ENCODE peak calls at places on chromosome 14, in six cellular contexts. One of them, this sample, is unnamed.
A peak's percentile ranks its signal among the peaks of the same experiment; 100 is the strongest.

GRCh38 chr14:75042040-75042439 is 9.2 kb downstream of the MLH3 start:
- DNase-seq in DND-41: no peak
- DNase-seq in CD8-positive, alpha-beta T cell: no peak
- DNase-seq in right lobe of liver: no peak
- DNase-seq in cardiac muscle cell: no peak
- DNase-seq in tibial artery: no peak
- DNase-seq in this sample: peak; percentile 15

GRCh38 chr14:65359503-65359902 is 53.0 kb upstream of the FUT8 start:
- DNase-seq in DND-41: no peak
- DNase-seq in CD8-positive, alpha-beta T cell: no peak
- DNase-seq in right lobe of liver: no peak
- DNase-seq in cardiac muscle cell: no peak
- DNase-seq in tibial artery: no peak
- DNase-seq in this sample: no peak

GRCh38 chr14:67461341-67461985 is 27.1 kb downstream of the TMEM229B start:
- DNase-seq in DND-41: no peak
- DNase-seq in CD8-positive, alpha-beta T cell: no peak
- DNase-seq in right lobe of liver: no peak
- DNase-seq in cardiac muscle cell: no peak
- DNase-seq in tibial artery: no peak
- DNase-seq in this sample: no peak

GRCh38 chr14:56592746-56593544 is 13.3 kb downstream of the TMEM260 start:
- DNase-seq in DND-41: no peak
- DNase-seq in CD8-positive, alpha-beta T cell: no peak
- DNase-seq in right lobe of liver: no peak
- DNase-seq in cardiac muscle cell: no peak
- DNase-seq in tibial artery: no peak
- DNase-seq in this sample: no peak

GRCh38 chr14:85578925-85579324 is 49.0 kb downstream of the FLRT2 start:
- DNase-seq in DND-41: no peak
- DNase-seq in CD8-positive, alpha-beta T cell: no peak
- DNase-seq in right lobe of liver: no peak
- DNase-seq in cardiac muscle cell: no peak
- DNase-seq in tibial artery: no peak
- DNase-seq in this sample: no peak

GRCh38 chr14:22012452-22012851 is 338.8 kb upstream of the OR4E1 start:
- DNase-seq in DND-41: no peak
- DNase-seq in CD8-positive, alpha-beta T cell: no peak
- DNase-seq in right lobe of liver: no peak
- DNase-seq in cardiac muscle cell: no peak
- DNase-seq in tibial artery: no peak
- DNase-seq in this sample: no peak

GRCh38 chr14:51441001-51441400 is 201.0 kb downstream of the TMX1 start:
- DNase-seq in DND-41: no peak
- DNase-seq in CD8-positive, alpha-beta T cell: no peak
- DNase-seq in right lobe of liver: no peak
- DNase-seq in cardiac muscle cell: no peak
- DNase-seq in tibial artery: no peak
- DNase-seq in this sample: no peak

GRCh38 chr14:105022276-105022670 is 1.4 kb upstream of the CDCA4 start:
- DNase-seq in DND-41: no peak
- DNase-seq in CD8-positive, alpha-beta T cell: no peak
- DNase-seq in right lobe of liver: no peak
- DNase-seq in cardiac muscle cell: no peak
- DNase-seq in tibial artery: no peak
- DNase-seq in this sample: no peak

GRCh38 chr14:58752782-58753181 is 115.0 kb downstream of the DACT1 start:
- DNase-seq in DND-41: no peak
- DNase-seq in CD8-positive, alpha-beta T cell: no peak
- DNase-seq in right lobe of liver: peak; percentile 93
- DNase-seq in cardiac muscle cell: no peak
- DNase-seq in tibial artery: peak; percentile 73
- DNase-seq in this sample: no peak

GRCh38 chr14:74580275-74580672 is 31.8 kb downstream of the LTBP2 start:
- DNase-seq in DND-41: no peak
- DNase-seq in CD8-positive, alpha-beta T cell: no peak
- DNase-seq in right lobe of liver: no peak
- DNase-seq in cardiac muscle cell: no peak
- DNase-seq in tibial artery: no peak
- DNase-seq in this sample: no peak

GRCh38 chr14:50947446-50947845 is 3.2 kb upstream of the PYGL start:
- DNase-seq in DND-41: no peak
- DNase-seq in CD8-positive, alpha-beta T cell: no peak
- DNase-seq in right lobe of liver: no peak
- DNase-seq in cardiac muscle cell: no peak
- DNase-seq in tibial artery: no peak
- DNase-seq in this sample: no peak

GRCh38 chr14:39005044-39005736 is 97.8 kb downstream of the SEC23A start:
- DNase-seq in DND-41: no peak
- DNase-seq in CD8-positive, alpha-beta T cell: no peak
- DNase-seq in right lobe of liver: no peak
- DNase-seq in cardiac muscle cell: no peak
- DNase-seq in tibial artery: no peak
- DNase-seq in this sample: no peak

GRCh38 chr14:24443053-24443683 is 592 bp upstream of the SDR39U1 start:
- DNase-seq in DND-41: no peak
- DNase-seq in CD8-positive, alpha-beta T cell: no peak
- DNase-seq in right lobe of liver: no peak
- DNase-seq in cardiac muscle cell: no peak
- DNase-seq in tibial artery: no peak
- DNase-seq in this sample: no peak

GRCh38 chr14:39680777-39681176 is 248.5 kb upstream of the FBXO33 start:
- DNase-seq in DND-41: no peak
- DNase-seq in CD8-positive, alpha-beta T cell: no peak
- DNase-seq in right lobe of liver: no peak
- DNase-seq in cardiac muscle cell: no peak
- DNase-seq in tibial artery: no peak
- DNase-seq in this sample: peak; percentile 67

DNA sequence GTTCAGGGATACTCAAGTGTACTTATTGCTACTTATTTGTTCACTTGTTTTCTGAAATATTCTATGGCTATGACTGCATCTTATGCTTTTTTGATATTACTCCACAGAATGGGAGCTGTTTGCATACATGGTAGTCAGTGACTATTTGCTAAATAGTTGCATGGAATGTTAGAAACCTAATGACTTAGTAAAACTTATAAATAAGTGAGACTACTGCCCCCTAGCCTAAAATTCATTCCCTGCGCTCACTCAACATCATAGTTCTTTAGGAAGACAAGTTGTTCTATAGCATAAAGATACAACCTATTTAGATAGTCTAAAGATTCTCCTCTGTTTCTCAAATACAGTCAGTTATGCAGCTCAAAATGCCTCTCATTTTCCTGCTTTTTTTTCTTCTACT is 305.5 kb downstream of the CEP128 start:
- DNase-seq in DND-41: no peak
- DNase-seq in CD8-positive, alpha-beta T cell: no peak
- DNase-seq in right lobe of liver: no peak
- DNase-seq in cardiac muscle cell: no peak
- DNase-seq in tibial artery: no peak
- DNase-seq in this sample: peak; percentile 4
- TF ChIP-seq CTCF in DND-41: peak; percentile 37
- TF ChIP-seq CTCF in CD8-positive, alpha-beta T cell: no peak
- TF ChIP-seq CTCF in right lobe of liver: no peak
- TF ChIP-seq CTCF in cardiac muscle cell: peak; percentile 21
- TF ChIP-seq CTCF in tibial artery: no peak
- TF ChIP-seq CTCF in this sample: no peak

GRCh38 chr14:54771411-54772027 is 131.1 kb downstream of the GCH1 start:
- DNase-seq in DND-41: no peak
- DNase-seq in CD8-positive, alpha-beta T cell: no peak
- DNase-seq in right lobe of liver: peak; percentile 57
- DNase-seq in cardiac muscle cell: no peak
- DNase-seq in tibial artery: no peak
- DNase-seq in this sample: no peak

GRCh38 chr14:54775486-54776100 is 127.0 kb downstream of the GCH1 start:
- DNase-seq in DND-41: no peak
- DNase-seq in CD8-positive, alpha-beta T cell: no peak
- DNase-seq in right lobe of liver: peak; percentile 37
- DNase-seq in cardiac muscle cell: no peak
- DNase-seq in tibial artery: no peak
- DNase-seq in this sample: no peak

GRCh38 chr14:54774824-54775223 is 127.8 kb downstream of the GCH1 start:
- DNase-seq in DND-41: no peak
- DNase-seq in CD8-positive, alpha-beta T cell: no peak
- DNase-seq in right lobe of liver: peak; percentile 42
- DNase-seq in cardiac muscle cell: no peak
- DNase-seq in tibial artery: no peak
- DNase-seq in this sample: no peak

GRCh38 chr14:54772451-54772881 is 130.2 kb downstream of the GCH1 start:
- DNase-seq in DND-41: no peak
- DNase-seq in CD8-positive, alpha-beta T cell: no peak
- DNase-seq in right lobe of liver: no peak
- DNase-seq in cardiac muscle cell: no peak
- DNase-seq in tibial artery: no peak
- DNase-seq in this sample: no peak

DNA sequence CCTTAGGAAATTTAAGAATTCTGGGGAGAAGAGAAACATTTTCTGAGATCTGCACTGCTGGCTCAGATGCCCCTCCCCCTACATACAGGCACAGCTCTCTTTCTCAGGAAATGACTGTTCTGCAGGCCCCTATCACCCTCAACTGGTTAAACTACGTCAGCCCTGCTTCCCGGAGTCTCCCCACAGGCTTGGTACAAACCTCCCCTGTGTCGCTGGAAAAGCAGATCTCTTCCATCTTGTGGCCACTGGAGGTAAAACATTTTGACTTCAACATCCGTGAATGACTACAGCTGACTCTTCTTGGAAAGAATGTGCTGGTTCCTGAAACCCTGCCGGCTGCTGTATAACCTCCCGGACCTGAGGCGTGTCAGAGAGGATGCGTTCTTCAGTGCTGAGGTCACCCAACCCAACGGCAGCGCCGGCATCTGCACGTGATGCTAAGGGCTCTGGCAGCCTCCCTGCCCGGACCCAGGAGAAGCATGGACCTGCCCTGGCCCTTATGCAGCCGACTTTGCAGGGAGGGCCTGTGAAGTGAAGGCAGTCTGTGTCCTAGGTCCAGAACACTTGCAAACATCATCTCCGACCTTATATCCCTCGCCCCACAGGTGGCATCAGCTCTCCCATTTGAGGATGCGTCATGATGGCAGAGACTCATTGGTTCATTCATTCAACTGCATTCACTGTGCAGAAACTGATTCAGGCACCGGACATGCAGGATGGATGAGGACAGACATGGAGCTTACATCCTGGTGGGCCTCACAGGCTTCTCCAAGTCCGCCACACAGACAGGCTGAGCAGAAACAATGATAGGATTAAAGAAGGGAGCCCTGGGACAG is 129.2 kb downstream of the GCH1 start:
- DNase-seq in DND-41: peak; percentile 83
- DNase-seq in CD8-positive, alpha-beta T cell: peak; percentile 44
- DNase-seq in right lobe of liver: no peak
- DNase-seq in cardiac muscle cell: peak; percentile 89
- DNase-seq in tibial artery: peak; percentile 85
- DNase-seq in this sample: peak; percentile 76
- H3K4me3 ChIP-seq in DND-41: peak overlapping the region; percentile 37
- H3K4me3 ChIP-seq in CD8-positive, alpha-beta T cell: no peak overlapping the region
- H3K4me3 ChIP-seq in right lobe of liver: no peak overlapping the region
- H3K4me3 ChIP-seq in cardiac muscle cell: no peak overlapping the region
- H3K4me3 ChIP-seq in tibial artery: peak overlapping the region; percentile 8
- H3K4me3 ChIP-seq in this sample: no peak overlapping the region

GRCh38 chr14:35879654-35880249 is 53.6 kb downstream of the BRMS1L start:
- DNase-seq in DND-41: no peak
- DNase-seq in CD8-positive, alpha-beta T cell: no peak
- DNase-seq in right lobe of liver: no peak
- DNase-seq in cardiac muscle cell: peak; percentile 3
- DNase-seq in tibial artery: no peak
- DNase-seq in this sample: peak; percentile 29

GRCh38 chr14:35881280-35881679 is 55.1 kb downstream of the BRMS1L start:
- DNase-seq in DND-41: no peak
- DNase-seq in CD8-positive, alpha-beta T cell: no peak
- DNase-seq in right lobe of liver: no peak
- DNase-seq in cardiac muscle cell: no peak
- DNase-seq in tibial artery: no peak
- DNase-seq in this sample: no peak

GRCh38 chr14:35879141-35879648 is 53.1 kb downstream of the BRMS1L start:
- DNase-seq in DND-41: no peak
- DNase-seq in CD8-positive, alpha-beta T cell: no peak
- DNase-seq in right lobe of liver: peak; percentile 59
- DNase-seq in cardiac muscle cell: no peak
- DNase-seq in tibial artery: no peak
- DNase-seq in this sample: no peak

GRCh38 chr14:35877276-35877675 is 51.1 kb downstream of the BRMS1L start:
- DNase-seq in DND-41: no peak
- DNase-seq in CD8-positive, alpha-beta T cell: no peak
- DNase-seq in right lobe of liver: no peak
- DNase-seq in cardiac muscle cell: no peak
- DNase-seq in tibial artery: no peak
- DNase-seq in this sample: no peak

DNA sequence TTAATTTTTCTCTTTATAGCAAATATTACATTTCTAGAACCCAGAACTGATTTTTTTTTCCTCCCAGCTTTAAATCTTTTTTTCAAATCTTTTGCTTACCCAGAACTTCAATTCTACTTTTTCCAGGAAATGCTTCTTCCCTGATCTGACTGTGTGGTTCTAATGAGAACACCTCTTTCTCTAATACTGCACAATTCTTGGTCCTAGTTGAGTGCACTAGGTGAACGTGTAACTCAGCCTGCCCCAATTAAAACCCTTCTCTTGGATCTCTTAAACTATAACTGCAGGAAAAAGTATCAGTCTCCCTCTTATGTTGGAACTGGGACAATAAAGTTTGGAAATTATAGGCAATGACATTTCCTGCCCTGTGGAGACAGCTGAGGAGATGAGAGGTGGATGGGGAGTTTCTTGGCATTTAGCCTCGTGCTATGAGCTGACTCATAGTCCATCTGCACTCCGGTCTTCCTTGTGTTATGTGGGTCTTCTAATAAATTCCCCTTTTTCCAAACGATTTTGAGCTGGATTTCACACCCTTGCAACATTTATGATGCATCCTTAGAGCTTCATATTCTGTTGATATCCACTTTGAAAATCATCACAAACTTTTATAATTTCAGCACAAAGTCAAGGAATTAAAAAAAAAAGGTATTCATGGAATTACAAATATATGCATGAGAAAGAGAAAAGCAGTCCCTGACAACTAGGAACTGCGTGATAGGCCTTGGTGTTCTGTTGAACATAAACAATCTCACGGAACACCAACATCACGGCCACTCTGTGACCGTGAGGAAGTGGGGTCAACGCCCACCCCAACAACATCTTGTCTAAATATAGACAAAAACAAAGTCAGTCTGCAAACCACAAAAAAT is 52.4 kb downstream of the BRMS1L start:
- DNase-seq in DND-41: no peak
- DNase-seq in CD8-positive, alpha-beta T cell: no peak
- DNase-seq in right lobe of liver: no peak
- DNase-seq in cardiac muscle cell: no peak
- DNase-seq in tibial artery: no peak
- DNase-seq in this sample: no peak
- TF ChIP-seq CTCF in DND-41: no peak
- TF ChIP-seq CTCF in CD8-positive, alpha-beta T cell: no peak
- TF ChIP-seq CTCF in right lobe of liver: no peak
- TF ChIP-seq CTCF in cardiac muscle cell: no peak
- TF ChIP-seq CTCF in tibial artery: no peak
- TF ChIP-seq CTCF in this sample: no peak

DNA sequence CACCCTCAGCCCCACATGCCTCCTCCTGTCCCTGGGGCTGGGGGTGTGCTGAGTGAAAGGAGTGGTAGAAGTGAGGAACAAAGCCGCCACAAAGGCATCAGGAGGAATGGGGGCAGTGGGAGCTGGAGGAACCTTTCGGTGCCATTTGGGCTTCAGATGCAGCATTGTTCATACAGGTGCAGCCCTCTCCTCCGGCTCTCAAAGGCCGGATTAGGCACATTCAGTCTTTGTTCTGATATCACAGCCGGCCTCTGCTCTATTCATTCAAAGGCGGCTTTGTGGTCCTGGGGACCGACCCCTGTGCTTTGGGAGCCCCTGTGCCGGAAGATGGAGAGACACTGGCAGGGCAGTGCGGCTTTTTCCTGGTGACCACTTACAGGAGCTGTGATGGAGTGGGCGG is 53.2 kb downstream of the SMOC1 start:
- DNase-seq in DND-41: no peak
- DNase-seq in CD8-positive, alpha-beta T cell: no peak
- DNase-seq in right lobe of liver: no peak
- DNase-seq in cardiac muscle cell: no peak
- DNase-seq in tibial artery: no peak
- DNase-seq in this sample: no peak
- H3K4me3 ChIP-seq in DND-41: no peak overlapping the region
- H3K4me3 ChIP-seq in CD8-positive, alpha-beta T cell: no peak overlapping the region
- H3K4me3 ChIP-seq in right lobe of liver: no peak overlapping the region
- H3K4me3 ChIP-seq in cardiac muscle cell: no peak overlapping the region
- H3K4me3 ChIP-seq in tibial artery: no peak overlapping the region
- H3K4me3 ChIP-seq in this sample: no peak overlapping the region